ENCODE peak calls at places on chromosome 12, in nine cellular contexts. R is transverse colon, K is HepG2, E is upper lobe of left lung, F is GM23338, W is Panc1, P is H1, D is HL-60, M is GM12891. Q is an unnamed sample.

GRCh38 chr12:114692558-114693531 is 8.9 kb upstream of the TBX3 start:
- DNase-seq in R (no peak), K (no peak), E (no peak), F (peak), W (no peak), P (peak), D (no peak), M (no peak), Q (no peak)

GRCh38 chr12:62050785-62051184 is 209.4 kb upstream of the USP15 start:
- DNase-seq in R (no peak), K (no peak), E (no peak), F (peak), W (no peak), P (no peak), D (no peak), M (no peak), Q (no peak)

GRCh38 chr12:69161835-69162234 is 77.5 kb upstream of the CPSF6 start:
- DNase-seq in R (no peak), K (no peak), E (no peak), F (no peak), W (no peak), P (no peak), D (no peak), M (peak), Q (no peak)

GRCh38 chr12:57309420-57309819 is 58.4 kb upstream of the STAC3 start:
- DNase-seq in R (no peak), K (no peak), E (no peak), F (no peak), W (peak), P (no peak), D (no peak), M (no peak), Q (no peak)

GRCh38 chr12:28787151-28787550 is 361.9 kb upstream of the FAR2 start:
- DNase-seq in R (no peak), K (no peak), E (no peak), F (no peak), W (no peak), P (no peak), D (no peak), M (no peak), Q (no peak)

GRCh38 chr12:103177624-103178023 is 220.2 kb downstream of the ASCL1 start:
- DNase-seq in R (no peak), K (no peak), E (no peak), F (no peak), W (no peak), P (no peak), D (no peak), M (no peak), Q (no peak)

GRCh38 chr12:90631581-90631980 is 323.4 kb downstream of the CCER1 start:
- DNase-seq in R (no peak), K (no peak), E (no peak), F (no peak), W (no peak), P (no peak), D (no peak), M (no peak), Q (no peak)

GRCh38 chr12:94762943-94763342 is 112.6 kb upstream of the TMCC3 start:
- DNase-seq in R (no peak), K (no peak), E (no peak), F (no peak), W (no peak), P (no peak), D (no peak), M (no peak), Q (no peak)

GRCh38 chr12:132219323-132219722 is 75.1 kb downstream of the NOC4L start:
- DNase-seq in R (no peak), K (no peak), E (no peak), F (no peak), W (no peak), P (no peak), D (no peak), M (no peak), Q (no peak)

GRCh38 chr12:9604288-9604687 is 3.4 kb downstream of the KLRB1 start:
- DNase-seq in R (no peak), K (no peak), E (no peak), F (no peak), W (no peak), P (no peak), D (no peak), M (no peak), Q (no peak)

GRCh38 chr12:41277019-41277770 is 89.1 kb downstream of the PDZRN4 start:
- DNase-seq in R (no peak), K (peak), E (no peak), F (peak), W (peak), P (no peak), D (peak), M (no peak), Q (no peak)

GRCh38 chr12:1655225-1655788 is 26.3 kb downstream of the WNT5B start:
- DNase-seq in R (no peak), K (no peak), E (no peak), F (no peak), W (no peak), P (no peak), D (no peak), M (no peak), Q (no peak)

GRCh38 chr12:44588651-44589050 is 287.5 kb downstream of the NELL2 start:
- DNase-seq in R (no peak), K (no peak), E (no peak), F (no peak), W (no peak), P (no peak), D (no peak), M (no peak), Q (no peak)

GRCh38 chr12:96401061-96401871 is 1.0 kb upstream of the CDK17 start:
- DNase-seq in R (peak), K (peak), E (no peak), F (peak), W (no peak), P (no peak), D (peak), M (no peak), Q (no peak)

GRCh38 chr12:55745361-55746146 is 2.6 kb downstream of the GDF11 start:
- DNase-seq in R (no peak), K (peak), E (no peak), F (peak), W (no peak), P (peak), D (no peak), M (no peak), Q (no peak)

GRCh38 chr12:55746147-55746912 is 3.4 kb downstream of the GDF11 start:
- DNase-seq in R (no peak), K (no peak), E (no peak), F (no peak), W (no peak), P (no peak), D (no peak), M (no peak), Q (no peak)

GRCh38 chr12:55742719-55743130 is at the start of gene GDF11:
- DNase-seq in R (peak), K (peak), E (peak), F (peak), W (no peak), P (peak), D (peak), M (no peak), Q (peak)

GRCh38 chr12:55743131-55743921 is 404 bp downstream of the GDF11 start:
- DNase-seq in R (peak), K (no peak), E (peak), F (peak), W (no peak), P (peak), D (peak), M (peak), Q (peak)

DNA sequence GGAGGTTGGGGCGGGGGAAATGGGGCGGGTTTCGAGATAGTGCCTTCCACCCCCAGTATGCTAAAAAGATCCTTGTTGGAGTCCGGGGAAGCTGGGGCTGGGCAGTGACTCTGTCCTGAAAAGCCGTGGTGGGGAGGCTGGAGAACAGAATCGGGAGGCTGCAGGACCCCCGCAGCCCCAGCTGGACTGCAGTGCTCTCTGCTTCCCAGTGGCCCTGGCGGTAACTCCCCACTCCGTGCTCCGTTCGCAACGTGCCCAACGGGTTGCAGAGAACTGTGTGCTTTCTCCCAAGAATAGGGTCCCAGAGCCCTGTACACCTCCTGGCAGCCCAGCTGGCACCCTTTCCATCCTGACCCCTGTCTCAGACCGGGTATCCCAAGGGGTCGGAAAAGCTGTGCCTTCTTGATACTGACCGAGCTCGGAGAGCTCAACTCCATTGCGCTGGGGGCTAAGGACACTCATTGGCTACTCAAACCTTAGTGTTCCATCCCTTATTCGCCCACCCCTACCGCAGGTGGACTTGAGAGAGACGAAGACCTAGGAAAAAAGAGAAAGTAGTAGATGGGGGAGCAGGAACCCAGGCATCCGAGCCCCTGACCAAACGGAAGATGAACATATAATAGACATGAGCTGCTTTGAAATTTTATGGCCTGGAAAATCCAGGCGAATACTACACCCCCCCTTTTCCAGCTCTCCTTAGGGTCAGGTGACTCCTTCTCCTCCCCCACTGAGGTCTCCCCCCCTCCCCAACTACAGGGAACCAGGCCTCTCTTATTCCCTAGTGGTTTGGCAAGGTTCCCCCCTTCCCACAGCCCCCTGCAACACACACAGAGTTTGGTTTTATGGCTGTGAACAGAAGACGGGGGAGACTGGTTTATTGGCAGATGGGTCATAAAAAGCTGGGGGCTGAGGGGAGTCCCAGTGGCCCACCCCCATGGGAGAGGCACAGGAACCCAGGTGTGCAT is 1.3 kb downstream of the GDF11 start:
- DNase-seq in R (no peak), K (no peak), E (no peak), F (no peak), W (no peak), P (peak), D (no peak), M (no peak), Q (no peak)
- TF ChIP-seq POLR2AphosphoS5 in R (no peak), K (no peak), E (no peak), F (no peak), W (no peak), P (no peak), D (no peak), M (no peak), Q (no peak)

DNA sequence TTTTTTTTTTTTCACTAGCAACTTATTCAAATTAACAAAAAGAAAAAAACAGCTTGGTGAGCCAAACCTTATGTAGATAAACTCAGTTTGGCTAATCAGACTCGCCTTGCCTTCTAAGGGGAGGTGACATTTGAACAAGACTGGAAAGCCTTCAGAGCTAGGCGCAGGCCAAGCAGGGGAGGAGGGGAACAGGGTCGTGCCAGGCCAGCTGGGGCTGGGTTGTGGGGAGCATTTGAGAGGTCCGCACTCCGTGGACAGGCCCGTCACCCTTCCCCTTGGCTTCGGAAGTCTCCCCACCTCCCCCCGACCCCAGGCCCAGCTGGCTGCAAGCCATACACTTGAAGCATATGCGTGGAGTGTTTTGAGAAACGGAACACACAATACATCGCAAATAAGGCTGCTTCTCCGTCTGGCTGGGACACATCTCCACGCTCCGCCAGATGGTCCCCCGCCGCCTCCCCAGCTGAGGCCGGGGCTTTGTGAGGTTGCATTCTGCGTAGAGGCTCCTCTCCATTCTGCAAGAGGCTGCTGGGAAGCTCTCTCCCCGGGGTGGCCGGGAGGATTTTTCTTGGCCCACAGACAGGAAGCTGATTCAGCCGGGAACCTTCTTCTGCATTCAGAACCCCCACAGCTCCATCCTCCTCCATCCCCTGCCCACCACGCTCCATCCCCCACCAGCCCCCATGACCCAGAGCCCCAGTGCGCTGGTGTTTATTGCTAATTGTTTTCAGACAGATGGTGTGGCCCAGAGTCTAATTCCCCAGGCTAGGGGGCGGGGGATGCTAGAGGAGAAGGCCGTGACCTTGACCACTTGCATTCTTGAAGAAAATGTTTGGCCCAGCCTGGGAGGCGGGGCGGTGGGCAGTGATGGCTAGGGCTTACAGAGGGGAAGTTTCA is 88.2 kb upstream of the NCOR2 start:
- DNase-seq in R (peak), K (no peak), E (no peak), F (peak), W (no peak), P (peak), D (peak), M (no peak), Q (peak)
- TF ChIP-seq POLR2AphosphoS5 in R (no peak), K (no peak), E (no peak), F (no peak), W (no peak), P (no peak), D (no peak), M (no peak), Q (peak)

DNA sequence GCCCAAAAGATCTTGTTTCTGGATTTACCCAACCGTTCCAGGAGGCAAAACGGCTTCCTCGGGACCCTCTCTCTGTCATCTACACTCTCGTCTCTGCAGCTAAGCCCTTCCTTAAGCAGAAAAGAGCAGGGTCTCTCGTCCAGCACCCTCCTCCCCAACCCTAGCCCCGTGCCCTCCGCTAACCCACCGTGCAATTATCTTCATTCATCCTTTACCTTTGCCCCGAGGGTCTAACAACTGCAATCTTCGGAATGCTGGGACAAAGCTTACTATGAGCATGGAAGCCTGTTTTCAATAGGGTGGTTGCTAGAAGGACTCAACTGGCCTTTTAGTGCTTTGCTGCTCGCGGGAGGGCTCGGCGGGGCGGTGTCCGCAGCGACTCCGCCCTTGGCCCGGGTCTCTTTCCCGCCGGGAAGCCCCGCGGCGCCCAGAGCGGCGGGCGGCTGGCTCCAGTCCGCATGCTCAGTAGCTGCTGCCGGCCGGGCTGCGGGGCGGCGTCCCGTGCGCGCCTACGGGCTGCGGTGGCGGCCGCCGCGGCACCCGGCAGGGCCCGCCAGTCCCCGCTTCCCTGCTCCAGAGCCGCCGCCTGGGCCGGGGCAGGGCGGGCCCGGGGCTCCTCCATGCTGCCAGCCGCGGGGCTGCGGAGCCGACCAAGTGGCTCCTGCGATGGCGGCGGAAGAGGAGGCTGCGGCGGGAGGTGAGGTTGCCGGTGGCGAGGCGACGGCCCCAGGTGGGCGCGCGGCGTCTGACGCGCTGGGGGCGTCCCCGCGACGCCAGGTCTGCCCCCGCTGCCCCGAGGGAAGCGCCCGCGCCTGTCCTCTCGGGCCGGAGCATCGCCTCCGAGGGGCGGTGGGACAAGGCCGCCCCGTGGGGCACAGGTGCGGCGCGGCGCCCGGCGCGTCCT is at the start of gene BMAL2:
- DNase-seq in R (peak), K (peak), E (peak), F (peak), W (no peak), P (peak), D (peak), M (peak), Q (peak)
- TF ChIP-seq POLR2AphosphoS5 in R (no peak), K (no peak), E (no peak), F (no peak), W (no peak), P (peak), D (no peak), M (peak), Q (no peak)

GRCh38 chr12:71426648-71427047 is 12.9 kb upstream of the LGR5 start:
- DNase-seq in R (no peak), K (no peak), E (no peak), F (no peak), W (no peak), P (no peak), D (no peak), M (no peak), Q (no peak)
- TF ChIP-seq POLR2AphosphoS5 in R (no peak), K (no peak), E (no peak), F (no peak), W (no peak), P (no peak), D (no peak), M (no peak), Q (no peak)

GRCh38 chr12:120265483-120266179 is at the start of gene PXN:
- DNase-seq in R (peak), K (peak), E (peak), F (peak), W (no peak), P (peak), D (peak), M (peak), Q (peak)

GRCh38 chr12:120266180-120266535 is 628 bp upstream of the PXN start:
- DNase-seq in R (no peak), K (no peak), E (no peak), F (no peak), W (no peak), P (no peak), D (no peak), M (no peak), Q (no peak)

GRCh38 chr12:120264511-120265202 is 873 bp downstream of the PXN start:
- DNase-seq in R (no peak), K (no peak), E (no peak), F (peak), W (no peak), P (no peak), D (no peak), M (no peak), Q (no peak)

GRCh38 chr12:120265203-120265482 is 387 bp downstream of the PXN start:
- DNase-seq in R (no peak), K (no peak), E (no peak), F (no peak), W (no peak), P (no peak), D (no peak), M (no peak), Q (no peak)

GRCh38 chr12:120267736-120268135 is 2.2 kb upstream of the PXN start:
- DNase-seq in R (peak), K (no peak), E (peak), F (no peak), W (no peak), P (no peak), D (no peak), M (no peak), Q (no peak)
- TF ChIP-seq POLR2AphosphoS5 in R (no peak), K (no peak), E (no peak), F (no peak), W (no peak), P (no peak), D (no peak), M (no peak), Q (no peak)

DNA sequence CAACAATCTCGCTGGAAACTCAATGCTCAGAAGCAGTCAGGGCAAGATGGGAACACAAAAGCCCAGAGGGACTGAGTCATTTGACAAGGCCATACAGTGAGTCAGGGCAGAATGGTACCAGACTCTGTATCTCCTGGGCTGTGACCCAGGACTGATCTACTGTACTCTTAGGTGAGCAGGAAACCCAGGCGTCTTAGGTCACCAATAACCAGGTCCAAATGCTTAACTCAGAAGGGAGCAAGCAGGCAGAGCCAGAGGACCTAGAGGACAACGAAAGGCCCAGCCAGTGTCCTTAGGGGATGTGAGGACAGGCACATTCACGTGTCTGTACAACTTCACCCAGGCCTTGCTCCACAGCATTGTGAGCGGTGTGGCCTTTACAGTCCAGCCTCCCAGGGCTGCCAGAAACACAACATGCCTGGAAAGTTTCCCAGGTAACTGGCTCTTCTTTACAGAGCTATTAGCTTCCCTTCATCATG is 69.9 kb downstream of the ARL6IP4 start:
- DNase-seq in R (no peak), K (no peak), E (no peak), F (no peak), W (no peak), P (no peak), D (no peak), M (no peak), Q (no peak)
- TF ChIP-seq POLR2AphosphoS5 in R (no peak), K (no peak), E (no peak), F (no peak), W (no peak), P (no peak), D (no peak), M (no peak), Q (peak)

DNA sequence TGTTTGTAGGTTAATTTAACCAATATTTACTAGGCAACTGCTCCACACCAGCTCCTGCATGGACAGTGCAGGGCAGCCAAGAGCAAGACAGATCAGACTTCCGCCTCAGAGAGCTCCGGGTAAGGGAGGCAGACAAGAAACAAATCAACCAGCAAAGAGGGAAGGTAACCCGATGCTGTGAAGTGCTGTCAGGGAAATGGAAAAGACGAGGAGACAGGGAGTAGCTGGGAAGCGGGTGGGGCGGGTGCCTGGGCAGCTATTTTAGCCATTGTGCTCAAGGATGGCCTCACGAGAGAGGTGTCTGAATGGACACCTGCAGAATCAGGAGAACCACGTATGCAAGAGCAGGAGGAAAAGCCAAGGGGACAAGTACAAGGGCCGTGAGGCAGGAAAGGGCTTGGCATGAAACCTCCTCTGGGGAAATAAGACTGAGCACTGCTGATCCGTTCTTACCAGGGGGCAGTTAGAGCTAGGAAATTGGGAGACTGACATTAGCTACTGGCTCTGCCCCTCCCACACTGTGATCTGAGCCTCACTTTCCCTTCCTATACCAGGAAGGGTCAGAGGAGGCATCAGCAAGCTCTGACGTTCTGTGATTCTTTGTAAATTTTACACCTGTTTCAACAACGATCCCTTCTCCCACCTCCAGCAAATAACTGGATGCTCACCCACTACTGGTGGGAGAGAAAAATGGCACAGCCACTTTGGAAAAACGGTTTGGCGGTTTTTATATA is 6.5 kb upstream of the TMEM119 start:
- DNase-seq in R (no peak), K (no peak), E (no peak), F (no peak), W (no peak), P (no peak), D (no peak), M (no peak), Q (no peak)
- TF ChIP-seq POLR2AphosphoS5 in R (no peak), K (no peak), E (no peak), F (no peak), W (no peak), P (no peak), D (no peak), M (no peak), Q (no peak)

Q was measured in stomach.